ENCODE peak calls at places on chromosomes 16 and 17, in nine cellular contexts. One of them, this sample, is unnamed.

GRCh38 chr17:36942031-36942599 is 4.8 kb downstream of the LHX1 start:
- DNase-seq in T-helper 2 cell: no peak
- DNase-seq in activated gamma-delta T cell: no peak
- DNase-seq in H54: no peak
- DNase-seq in ELR: no peak
- DNase-seq in choroid plexus epithelial cell: no peak
- DNase-seq in T follicular helper cell: no peak
- DNase-seq in coronary artery: no peak
- DNase-seq in NCI-H187: no peak
- DNase-seq in this sample: no peak

GRCh38 chr17:5644065-5644464 is 59.8 kb upstream of the NLRP1 start:
- DNase-seq in choroid plexus epithelial cell: no peak
- DNase-seq in NCI-H187: no peak
- DNase-seq in ELR: no peak
- DNase-seq in coronary artery: no peak
- DNase-seq in T follicular helper cell: no peak
- DNase-seq in T-helper 2 cell: no peak
- DNase-seq in activated gamma-delta T cell: no peak
- DNase-seq in H54: no peak
- DNase-seq in this sample: no peak

GRCh38 chr16:23432176-23433128 is 20.5 kb downstream of the COG7 start:
- DNase-seq in T-helper 2 cell: no peak
- DNase-seq in activated gamma-delta T cell: no peak
- DNase-seq in H54: no peak
- DNase-seq in choroid plexus epithelial cell: peak
- DNase-seq in NCI-H187: no peak
- DNase-seq in T follicular helper cell: no peak
- DNase-seq in coronary artery: no peak
- DNase-seq in ELR: peak
- DNase-seq in this sample: no peak

GRCh38 chr17:82297280-82297803 is 20.1 kb downstream of the CD7 start:
- DNase-seq in NCI-H187: no peak
- DNase-seq in choroid plexus epithelial cell: peak
- DNase-seq in ELR: peak
- DNase-seq in T follicular helper cell: peak
- DNase-seq in H54: peak
- DNase-seq in coronary artery: peak
- DNase-seq in T-helper 2 cell: peak
- DNase-seq in activated gamma-delta T cell: peak
- DNase-seq in this sample: peak

GRCh38 chr17:7676533-7676932 is 10.8 kb downstream of the TP53 start:
- DNase-seq in NCI-H187: no peak
- DNase-seq in T follicular helper cell: no peak
- DNase-seq in coronary artery: no peak
- DNase-seq in activated gamma-delta T cell: no peak
- DNase-seq in H54: no peak
- DNase-seq in ELR: no peak
- DNase-seq in choroid plexus epithelial cell: peak
- DNase-seq in T-helper 2 cell: no peak
- DNase-seq in this sample: no peak

GRCh38 chr17:75909051-75909811 is 4.5 kb upstream of the MRPL38 start:
- DNase-seq in T-helper 2 cell: no peak
- DNase-seq in coronary artery: no peak
- DNase-seq in choroid plexus epithelial cell: no peak
- DNase-seq in H54: no peak
- DNase-seq in ELR: no peak
- DNase-seq in activated gamma-delta T cell: no peak
- DNase-seq in T follicular helper cell: no peak
- DNase-seq in NCI-H187: peak
- DNase-seq in this sample: no peak

GRCh38 chr16:30660424-30661251 is 2.4 kb downstream of the FBRS start:
- DNase-seq in T-helper 2 cell: peak
- DNase-seq in choroid plexus epithelial cell: peak
- DNase-seq in T follicular helper cell: peak
- DNase-seq in coronary artery: no peak
- DNase-seq in H54: no peak
- DNase-seq in NCI-H187: no peak
- DNase-seq in ELR: peak
- DNase-seq in activated gamma-delta T cell: no peak
- DNase-seq in this sample: no peak

GRCh38 chr16:85401370-85401916 is 211.7 kb upstream of the GSE1 start:
- DNase-seq in T follicular helper cell: no peak
- DNase-seq in activated gamma-delta T cell: no peak
- DNase-seq in H54: no peak
- DNase-seq in coronary artery: no peak
- DNase-seq in NCI-H187: no peak
- DNase-seq in T-helper 2 cell: no peak
- DNase-seq in ELR: no peak
- DNase-seq in choroid plexus epithelial cell: no peak
- DNase-seq in this sample: no peak

GRCh38 chr17:74045608-74046007 is 157.9 kb upstream of the RPL38 start:
- DNase-seq in ELR: no peak
- DNase-seq in T follicular helper cell: no peak
- DNase-seq in NCI-H187: no peak
- DNase-seq in activated gamma-delta T cell: no peak
- DNase-seq in choroid plexus epithelial cell: no peak
- DNase-seq in H54: no peak
- DNase-seq in coronary artery: no peak
- DNase-seq in T-helper 2 cell: no peak
- DNase-seq in this sample: no peak

GRCh38 chr16:69114976-69115355 is 9.5 kb downstream of the HAS3 start:
- DNase-seq in ELR: no peak
- DNase-seq in coronary artery: no peak
- DNase-seq in choroid plexus epithelial cell: no peak
- DNase-seq in H54: no peak
- DNase-seq in activated gamma-delta T cell: no peak
- DNase-seq in NCI-H187: no peak
- DNase-seq in T-helper 2 cell: no peak
- DNase-seq in T follicular helper cell: no peak
- DNase-seq in this sample: no peak

GRCh38 chr16:85437161-85438052 is 175.7 kb upstream of the GSE1 start:
- DNase-seq in ELR: no peak
- DNase-seq in choroid plexus epithelial cell: peak
- DNase-seq in T follicular helper cell: no peak
- DNase-seq in NCI-H187: no peak
- DNase-seq in H54: no peak
- DNase-seq in activated gamma-delta T cell: no peak
- DNase-seq in T-helper 2 cell: no peak
- DNase-seq in coronary artery: no peak
- DNase-seq in this sample: no peak

GRCh38 chr17:2690165-2691068 is 21.1 kb downstream of the CLUH start:
- DNase-seq in H54: no peak
- DNase-seq in T-helper 2 cell: no peak
- DNase-seq in T follicular helper cell: no peak
- DNase-seq in ELR: no peak
- DNase-seq in choroid plexus epithelial cell: no peak
- DNase-seq in NCI-H187: no peak
- DNase-seq in coronary artery: no peak
- DNase-seq in activated gamma-delta T cell: no peak
- DNase-seq in this sample: no peak

GRCh38 chr16:3065742-3066439 is 451 bp downstream of the IL32 start:
- DNase-seq in T-helper 2 cell: no peak
- DNase-seq in NCI-H187: no peak
- DNase-seq in ELR: no peak
- DNase-seq in coronary artery: no peak
- DNase-seq in T follicular helper cell: no peak
- DNase-seq in H54: no peak
- DNase-seq in activated gamma-delta T cell: no peak
- DNase-seq in choroid plexus epithelial cell: no peak
- DNase-seq in this sample: no peak

This sample was measured in COLO829.